ENCODE peak calls at places on chromosome 1, in nine cellular contexts. One of them, this sample, is unnamed.
A peak's percentile ranks its signal among the peaks of the same experiment; 100 is the strongest.

GRCh38 chr1:108097057-108097456 is 103.1 kb downstream of the SLC25A24 start:
- DNase-seq in transverse colon: no peak
- DNase-seq in nucleus accumbens: no peak
- DNase-seq in A549: no peak
- DNase-seq in psoas muscle: no peak
- DNase-seq in pancreas: no peak
- DNase-seq in progenitor cell of endocrine pancreas: no peak
- DNase-seq in HEK293T: no peak
- DNase-seq in activated naive CD4-positive, alpha-beta T cell treated with anti-CD3 and anti-CD28 coated beads, Interleukin-2, amount 50 U/mL, for 72 hours: no peak
- DNase-seq in this sample: no peak

GRCh38 chr1:158930504-158930903 is 848 bp upstream of the PYHIN1 start:
- DNase-seq in activated naive CD4-positive, alpha-beta T cell treated with anti-CD3 and anti-CD28 coated beads, Interleukin-2, amount 50 U/mL, for 72 hours: no peak
- DNase-seq in psoas muscle: no peak
- DNase-seq in HEK293T: no peak
- DNase-seq in pancreas: no peak
- DNase-seq in progenitor cell of endocrine pancreas: no peak
- DNase-seq in A549: no peak
- DNase-seq in nucleus accumbens: no peak
- DNase-seq in transverse colon: peak; percentile 28
- DNase-seq in this sample: no peak

GRCh38 chr1:33454646-33455282 is 17.7 kb upstream of the ZSCAN20 start:
- DNase-seq in pancreas: no peak
- DNase-seq in transverse colon: no peak
- DNase-seq in nucleus accumbens: no peak
- DNase-seq in psoas muscle: no peak
- DNase-seq in A549: no peak
- DNase-seq in progenitor cell of endocrine pancreas: no peak
- DNase-seq in activated naive CD4-positive, alpha-beta T cell treated with anti-CD3 and anti-CD28 coated beads, Interleukin-2, amount 50 U/mL, for 72 hours: no peak
- DNase-seq in HEK293T: no peak
- DNase-seq in this sample: no peak

GRCh38 chr1:167627865-167628641 is 2.0 kb upstream of the RCSD1 start:
- DNase-seq in nucleus accumbens: no peak
- DNase-seq in pancreas: no peak
- DNase-seq in transverse colon: peak; percentile 67
- DNase-seq in A549: no peak
- DNase-seq in activated naive CD4-positive, alpha-beta T cell treated with anti-CD3 and anti-CD28 coated beads, Interleukin-2, amount 50 U/mL, for 72 hours: peak; percentile 71
- DNase-seq in psoas muscle: no peak
- DNase-seq in HEK293T: no peak
- DNase-seq in progenitor cell of endocrine pancreas: no peak
- DNase-seq in this sample: no peak

GRCh38 chr1:64823691-64824476 is 79.0 kb downstream of the RAVER2 start:
- DNase-seq in HEK293T: peak; percentile 75
- DNase-seq in transverse colon: peak; percentile 76
- DNase-seq in A549: peak; percentile 30
- DNase-seq in progenitor cell of endocrine pancreas: peak; percentile 43
- DNase-seq in activated naive CD4-positive, alpha-beta T cell treated with anti-CD3 and anti-CD28 coated beads, Interleukin-2, amount 50 U/mL, for 72 hours: peak; percentile 62
- DNase-seq in nucleus accumbens: no peak
- DNase-seq in pancreas: peak; percentile 49
- DNase-seq in psoas muscle: no peak
- DNase-seq in this sample: peak; percentile 50

GRCh38 chr1:162003825-162004205 is 19.9 kb downstream of the OLFML2B start:
- DNase-seq in nucleus accumbens: no peak
- DNase-seq in psoas muscle: peak; percentile 48
- DNase-seq in activated naive CD4-positive, alpha-beta T cell treated with anti-CD3 and anti-CD28 coated beads, Interleukin-2, amount 50 U/mL, for 72 hours: no peak
- DNase-seq in transverse colon: no peak
- DNase-seq in A549: no peak
- DNase-seq in pancreas: no peak
- DNase-seq in HEK293T: no peak
- DNase-seq in progenitor cell of endocrine pancreas: no peak
- DNase-seq in this sample: peak; percentile 41

GRCh38 chr1:212668477-212668876 is 31.2 kb downstream of the BATF3 start:
- DNase-seq in nucleus accumbens: no peak
- DNase-seq in A549: no peak
- DNase-seq in psoas muscle: no peak
- DNase-seq in transverse colon: no peak
- DNase-seq in HEK293T: no peak
- DNase-seq in pancreas: no peak
- DNase-seq in activated naive CD4-positive, alpha-beta T cell treated with anti-CD3 and anti-CD28 coated beads, Interleukin-2, amount 50 U/mL, for 72 hours: no peak
- DNase-seq in progenitor cell of endocrine pancreas: no peak
- DNase-seq in this sample: no peak

GRCh38 chr1:213136190-213136917 is 85.3 kb downstream of the RPS6KC1 start:
- DNase-seq in HEK293T: no peak
- DNase-seq in psoas muscle: no peak
- DNase-seq in progenitor cell of endocrine pancreas: no peak
- DNase-seq in activated naive CD4-positive, alpha-beta T cell treated with anti-CD3 and anti-CD28 coated beads, Interleukin-2, amount 50 U/mL, for 72 hours: no peak
- DNase-seq in nucleus accumbens: no peak
- DNase-seq in transverse colon: peak; percentile 42
- DNase-seq in pancreas: no peak
- DNase-seq in A549: no peak
- DNase-seq in this sample: no peak

GRCh38 chr1:33886452-33886851 is 22.6 kb downstream of the HMGB4 start:
- DNase-seq in transverse colon: no peak
- DNase-seq in A549: no peak
- DNase-seq in psoas muscle: no peak
- DNase-seq in nucleus accumbens: no peak
- DNase-seq in pancreas: no peak
- DNase-seq in activated naive CD4-positive, alpha-beta T cell treated with anti-CD3 and anti-CD28 coated beads, Interleukin-2, amount 50 U/mL, for 72 hours: no peak
- DNase-seq in HEK293T: no peak
- DNase-seq in progenitor cell of endocrine pancreas: no peak
- DNase-seq in this sample: no peak

GRCh38 chr1:193111641-193112090 is 6.5 kb upstream of the GLRX2 start:
- DNase-seq in psoas muscle: peak; percentile 71
- DNase-seq in transverse colon: peak; percentile 43
- DNase-seq in progenitor cell of endocrine pancreas: no peak
- DNase-seq in A549: no peak
- DNase-seq in nucleus accumbens: no peak
- DNase-seq in pancreas: no peak
- DNase-seq in HEK293T: no peak
- DNase-seq in activated naive CD4-positive, alpha-beta T cell treated with anti-CD3 and anti-CD28 coated beads, Interleukin-2, amount 50 U/mL, for 72 hours: no peak
- DNase-seq in this sample: peak; percentile 12

GRCh38 chr1:183956559-183957188 is 80.9 kb downstream of the COLGALT2 start:
- DNase-seq in psoas muscle: no peak
- DNase-seq in activated naive CD4-positive, alpha-beta T cell treated with anti-CD3 and anti-CD28 coated beads, Interleukin-2, amount 50 U/mL, for 72 hours: peak; percentile 52
- DNase-seq in nucleus accumbens: no peak
- DNase-seq in progenitor cell of endocrine pancreas: no peak
- DNase-seq in A549: no peak
- DNase-seq in pancreas: no peak
- DNase-seq in transverse colon: peak; percentile 30
- DNase-seq in HEK293T: no peak
- DNase-seq in this sample: no peak

GRCh38 chr1:172637522-172637921 is 21.4 kb upstream of the FASLG start:
- DNase-seq in transverse colon: no peak
- DNase-seq in psoas muscle: no peak
- DNase-seq in HEK293T: no peak
- DNase-seq in A549: no peak
- DNase-seq in pancreas: no peak
- DNase-seq in activated naive CD4-positive, alpha-beta T cell treated with anti-CD3 and anti-CD28 coated beads, Interleukin-2, amount 50 U/mL, for 72 hours: no peak
- DNase-seq in nucleus accumbens: no peak
- DNase-seq in progenitor cell of endocrine pancreas: no peak
- DNase-seq in this sample: peak; percentile 50

GRCh38 chr1:206738370-206739366 is 31.9 kb upstream of the IL19 start:
- DNase-seq in transverse colon: no peak
- DNase-seq in pancreas: no peak
- DNase-seq in activated naive CD4-positive, alpha-beta T cell treated with anti-CD3 and anti-CD28 coated beads, Interleukin-2, amount 50 U/mL, for 72 hours: no peak
- DNase-seq in progenitor cell of endocrine pancreas: no peak
- DNase-seq in psoas muscle: no peak
- DNase-seq in A549: peak; percentile 53
- DNase-seq in nucleus accumbens: no peak
- DNase-seq in HEK293T: peak; percentile 49
- DNase-seq in this sample: no peak

GRCh38 chr1:156858555-156858956 is 361 bp downstream of the INSRR start:
- DNase-seq in HEK293T: no peak
- DNase-seq in activated naive CD4-positive, alpha-beta T cell treated with anti-CD3 and anti-CD28 coated beads, Interleukin-2, amount 50 U/mL, for 72 hours: no peak
- DNase-seq in transverse colon: no peak
- DNase-seq in progenitor cell of endocrine pancreas: no peak
- DNase-seq in psoas muscle: no peak
- DNase-seq in A549: no peak
- DNase-seq in nucleus accumbens: no peak
- DNase-seq in pancreas: no peak
- DNase-seq in this sample: no peak

GRCh38 chr1:160149235-160149634 is 2.2 kb upstream of the ATP1A4 start:
- DNase-seq in psoas muscle: no peak
- DNase-seq in activated naive CD4-positive, alpha-beta T cell treated with anti-CD3 and anti-CD28 coated beads, Interleukin-2, amount 50 U/mL, for 72 hours: no peak
- DNase-seq in progenitor cell of endocrine pancreas: no peak
- DNase-seq in transverse colon: no peak
- DNase-seq in HEK293T: no peak
- DNase-seq in nucleus accumbens: no peak
- DNase-seq in A549: no peak
- DNase-seq in pancreas: no peak
- DNase-seq in this sample: no peak

GRCh38 chr1:167442854-167443565 is 75.3 kb downstream of the CD247 start:
- DNase-seq in pancreas: no peak
- DNase-seq in activated naive CD4-positive, alpha-beta T cell treated with anti-CD3 and anti-CD28 coated beads, Interleukin-2, amount 50 U/mL, for 72 hours: no peak
- DNase-seq in HEK293T: no peak
- DNase-seq in psoas muscle: no peak
- DNase-seq in transverse colon: no peak
- DNase-seq in A549: no peak
- DNase-seq in nucleus accumbens: no peak
- DNase-seq in progenitor cell of endocrine pancreas: no peak
- DNase-seq in this sample: no peak

GRCh38 chr1:52707927-52708655 is 9.9 kb upstream of the COA7 start:
- DNase-seq in progenitor cell of endocrine pancreas: no peak
- DNase-seq in nucleus accumbens: no peak
- DNase-seq in psoas muscle: no peak
- DNase-seq in activated naive CD4-positive, alpha-beta T cell treated with anti-CD3 and anti-CD28 coated beads, Interleukin-2, amount 50 U/mL, for 72 hours: no peak
- DNase-seq in pancreas: no peak
- DNase-seq in transverse colon: no peak
- DNase-seq in A549: peak; percentile 19
- DNase-seq in HEK293T: no peak
- DNase-seq in this sample: peak; percentile 63

GRCh38 chr1:111600886-111601386 is 18.7 kb upstream of the RAP1A start:
- DNase-seq in psoas muscle: no peak
- DNase-seq in HEK293T: no peak
- DNase-seq in pancreas: no peak
- DNase-seq in nucleus accumbens: no peak
- DNase-seq in progenitor cell of endocrine pancreas: no peak
- DNase-seq in activated naive CD4-positive, alpha-beta T cell treated with anti-CD3 and anti-CD28 coated beads, Interleukin-2, amount 50 U/mL, for 72 hours: peak; percentile 58
- DNase-seq in transverse colon: no peak
- DNase-seq in A549: no peak
- DNase-seq in this sample: no peak

GRCh38 chr1:119818181-119818580 is 6.9 kb upstream of the REG4 start:
- DNase-seq in transverse colon: no peak
- DNase-seq in HEK293T: no peak
- DNase-seq in A549: no peak
- DNase-seq in activated naive CD4-positive, alpha-beta T cell treated with anti-CD3 and anti-CD28 coated beads, Interleukin-2, amount 50 U/mL, for 72 hours: no peak
- DNase-seq in psoas muscle: no peak
- DNase-seq in progenitor cell of endocrine pancreas: no peak
- DNase-seq in pancreas: no peak
- DNase-seq in nucleus accumbens: no peak
- DNase-seq in this sample: no peak

GRCh38 chr1:83995649-83996048 is 3.3 kb downstream of the TTLL7 start:
- DNase-seq in progenitor cell of endocrine pancreas: no peak
- DNase-seq in A549: no peak
- DNase-seq in activated naive CD4-positive, alpha-beta T cell treated with anti-CD3 and anti-CD28 coated beads, Interleukin-2, amount 50 U/mL, for 72 hours: no peak
- DNase-seq in nucleus accumbens: no peak
- DNase-seq in HEK293T: no peak
- DNase-seq in transverse colon: no peak
- DNase-seq in pancreas: no peak
- DNase-seq in psoas muscle: no peak
- DNase-seq in this sample: no peak

GRCh38 chr1:40944326-40944725 is 35.2 kb upstream of the CTPS1 start:
- DNase-seq in progenitor cell of endocrine pancreas: no peak
- DNase-seq in A549: peak; percentile 53
- DNase-seq in psoas muscle: no peak
- DNase-seq in activated naive CD4-positive, alpha-beta T cell treated with anti-CD3 and anti-CD28 coated beads, Interleukin-2, amount 50 U/mL, for 72 hours: no peak
- DNase-seq in pancreas: peak; percentile 31
- DNase-seq in HEK293T: no peak
- DNase-seq in transverse colon: peak; percentile 19
- DNase-seq in nucleus accumbens: no peak
- DNase-seq in this sample: peak; percentile 56

GRCh38 chr1:1124786-1125642 is 9.1 kb upstream of the C1orf159 start:
- DNase-seq in A549: no peak
- DNase-seq in nucleus accumbens: no peak
- DNase-seq in HEK293T: no peak
- DNase-seq in psoas muscle: peak; percentile 11
- DNase-seq in pancreas: peak; percentile 39
- DNase-seq in progenitor cell of endocrine pancreas: no peak
- DNase-seq in activated naive CD4-positive, alpha-beta T cell treated with anti-CD3 and anti-CD28 coated beads, Interleukin-2, amount 50 U/mL, for 72 hours: no peak
- DNase-seq in transverse colon: peak; percentile 92
- DNase-seq in this sample: no peak

GRCh38 chr1:56322211-56322610 is 257.2 kb downstream of the PLPP3 start:
- DNase-seq in HEK293T: no peak
- DNase-seq in nucleus accumbens: no peak
- DNase-seq in transverse colon: no peak
- DNase-seq in progenitor cell of endocrine pancreas: no peak
- DNase-seq in activated naive CD4-positive, alpha-beta T cell treated with anti-CD3 and anti-CD28 coated beads, Interleukin-2, amount 50 U/mL, for 72 hours: no peak
- DNase-seq in psoas muscle: no peak
- DNase-seq in pancreas: no peak
- DNase-seq in A549: no peak
- DNase-seq in this sample: no peak

GRCh38 chr1:15719721-15720120 is 16.3 kb upstream of the SLC25A34 start:
- DNase-seq in activated naive CD4-positive, alpha-beta T cell treated with anti-CD3 and anti-CD28 coated beads, Interleukin-2, amount 50 U/mL, for 72 hours: no peak
- DNase-seq in progenitor cell of endocrine pancreas: no peak
- DNase-seq in transverse colon: no peak
- DNase-seq in HEK293T: no peak
- DNase-seq in A549: no peak
- DNase-seq in nucleus accumbens: no peak
- DNase-seq in pancreas: no peak
- DNase-seq in psoas muscle: no peak
- DNase-seq in this sample: no peak

GRCh38 chr1:64043328-64043727 is 160.1 kb upstream of the UBE2U start:
- DNase-seq in psoas muscle: no peak
- DNase-seq in HEK293T: no peak
- DNase-seq in nucleus accumbens: no peak
- DNase-seq in A549: no peak
- DNase-seq in activated naive CD4-positive, alpha-beta T cell treated with anti-CD3 and anti-CD28 coated beads, Interleukin-2, amount 50 U/mL, for 72 hours: no peak
- DNase-seq in progenitor cell of endocrine pancreas: no peak
- DNase-seq in transverse colon: no peak
- DNase-seq in pancreas: no peak
- DNase-seq in this sample: no peak

GRCh38 chr1:230768903-230769570 is 21.8 kb downstream of the CAPN9 start:
- DNase-seq in activated naive CD4-positive, alpha-beta T cell treated with anti-CD3 and anti-CD28 coated beads, Interleukin-2, amount 50 U/mL, for 72 hours: no peak
- DNase-seq in nucleus accumbens: no peak
- DNase-seq in A549: no peak
- DNase-seq in psoas muscle: no peak
- DNase-seq in transverse colon: no peak
- DNase-seq in pancreas: no peak
- DNase-seq in progenitor cell of endocrine pancreas: no peak
- DNase-seq in HEK293T: no peak
- DNase-seq in this sample: no peak

GRCh38 chr1:14929547-14930223 is 223.9 kb upstream of the TMEM51 start:
- DNase-seq in A549: no peak
- DNase-seq in pancreas: no peak
- DNase-seq in progenitor cell of endocrine pancreas: no peak
- DNase-seq in nucleus accumbens: no peak
- DNase-seq in transverse colon: peak; percentile 79
- DNase-seq in activated naive CD4-positive, alpha-beta T cell treated with anti-CD3 and anti-CD28 coated beads, Interleukin-2, amount 50 U/mL, for 72 hours: no peak
- DNase-seq in psoas muscle: no peak
- DNase-seq in HEK293T: peak; percentile 62
- DNase-seq in this sample: peak; percentile 48

GRCh38 chr1:192579319-192579738 is 3.8 kb downstream of the RGS1 start:
- DNase-seq in pancreas: no peak
- DNase-seq in activated naive CD4-positive, alpha-beta T cell treated with anti-CD3 and anti-CD28 coated beads, Interleukin-2, amount 50 U/mL, for 72 hours: peak; percentile 14
- DNase-seq in psoas muscle: no peak
- DNase-seq in transverse colon: no peak
- DNase-seq in progenitor cell of endocrine pancreas: no peak
- DNase-seq in nucleus accumbens: no peak
- DNase-seq in HEK293T: no peak
- DNase-seq in A549: no peak
- DNase-seq in this sample: no peak

GRCh38 chr1:54498383-54499096 is 49.5 kb upstream of the ACOT11 start:
- DNase-seq in nucleus accumbens: no peak
- DNase-seq in psoas muscle: no peak
- DNase-seq in pancreas: no peak
- DNase-seq in progenitor cell of endocrine pancreas: no peak
- DNase-seq in HEK293T: no peak
- DNase-seq in transverse colon: no peak
- DNase-seq in activated naive CD4-positive, alpha-beta T cell treated with anti-CD3 and anti-CD28 coated beads, Interleukin-2, amount 50 U/mL, for 72 hours: no peak
- DNase-seq in A549: no peak
- DNase-seq in this sample: no peak

GRCh38 chr1:113281550-113281949 is 108.8 kb upstream of the MAGI3 start:
- DNase-seq in psoas muscle: no peak
- DNase-seq in nucleus accumbens: no peak
- DNase-seq in transverse colon: no peak
- DNase-seq in progenitor cell of endocrine pancreas: no peak
- DNase-seq in A549: no peak
- DNase-seq in activated naive CD4-positive, alpha-beta T cell treated with anti-CD3 and anti-CD28 coated beads, Interleukin-2, amount 50 U/mL, for 72 hours: no peak
- DNase-seq in HEK293T: no peak
- DNase-seq in pancreas: no peak
- DNase-seq in this sample: no peak

This sample was measured in T1000.